ENCODE peak calls at places on chromosomes 16 and 17, in five cellular contexts. C is H1, D is GM12878, E is K562, V is HepG2. U is an unnamed sample.

GRCh38 chr17:58270476-58271290 is 10.1 kb downstream of the MPO start:
- DNase-seq in C (peak; percentile 54), D (no peak), E (peak; percentile 49), V (no peak), U (peak; percentile 64)

GRCh38 chr17:74566132-74566753 is 1.1 kb downstream of the CD300H start:
- DNase-seq in C (peak; percentile 85), D (no peak), E (peak; percentile 52), V (peak; percentile 18), U (peak; percentile 83)

GRCh38 chr16:21727344-21727743 is 63.6 kb downstream of the OTOA start:
- DNase-seq in C (no peak), D (no peak), E (no peak), V (no peak), U (no peak)

GRCh38 chr16:62642677-62643076 is 606.4 kb upstream of the CDH8 start:
- DNase-seq in C (no peak), D (no peak), E (no peak), V (no peak), U (no peak)

GRCh38 chr17:59366773-59367656 is 35.6 kb downstream of the YPEL2 start:
- DNase-seq in C (no peak), D (no peak), E (no peak), V (peak; percentile 98), U (no peak)

GRCh38 chr17:6669479-6670212 is 18.1 kb downstream of the C17orf100 start:
- DNase-seq in C (no peak), D (no peak), E (no peak), V (no peak), U (no peak)

GRCh38 chr17:192666-193425 is 11.4 kb upstream of the DOC2B start:
- DNase-seq in C (no peak), D (no peak), E (no peak), V (no peak), U (no peak)

GRCh38 chr17:36213695-36214094 is 2.8 kb downstream of the CCL4L2 start:
- DNase-seq in C (no peak), D (no peak), E (no peak), V (no peak), U (no peak)

GRCh38 chr16:54288592-54289241 is 2.1 kb upstream of the IRX3 start:
- DNase-seq in C (no peak), D (no peak), E (no peak), V (no peak), U (peak; percentile 14)

GRCh38 chr17:46140645-46141197 is 52.5 kb downstream of the KANSL1 start:
- DNase-seq in C (no peak), D (no peak), E (no peak), V (no peak), U (no peak)

GRCh38 chr16:13254998-13255614 is 353.7 kb downstream of the SHISA9 start:
- DNase-seq in C (no peak), D (peak; percentile 7), E (no peak), V (no peak), U (no peak)

GRCh38 chr16:4298761-4299522 is 16.9 kb upstream of the GLIS2 start:
- DNase-seq in C (peak; percentile 66), D (no peak), E (peak; percentile 66), V (no peak), U (peak; percentile 92)

GRCh38 chr17:1159781-1160180 is 20.0 kb downstream of the ABR start:
- DNase-seq in C (no peak), D (no peak), E (no peak), V (no peak), U (no peak)

GRCh38 chr16:28569011-28569410 is 15.3 kb downstream of the SGF29 start:
- DNase-seq in C (no peak), D (no peak), E (no peak), V (no peak), U (no peak)

GRCh38 chr16:57260294-57260929 is 15.4 kb downstream of the ARL2BP start:
- DNase-seq in C (peak; percentile 60), D (peak; percentile 42), E (peak; percentile 42), V (no peak), U (peak; percentile 79)

GRCh38 chr17:50097455-50097854 is 2.3 kb downstream of the PDK2 start:
- DNase-seq in C (no peak), D (no peak), E (no peak), V (no peak), U (no peak)

GRCh38 chr17:61405686-61406542 is 6.3 kb downstream of the TBX2 start:
- DNase-seq in C (peak; percentile 63), D (no peak), E (no peak), V (no peak), U (peak; percentile 47)

GRCh38 chr17:75763613-75764416 is 1.2 kb downstream of the GALK1 start:
- DNase-seq in C (no peak), D (no peak), E (peak; percentile 56), V (peak; percentile 74), U (no peak)

GRCh38 chr17:51778842-51779241 is 379.7 kb downstream of the CA10 start:
- DNase-seq in C (no peak), D (no peak), E (no peak), V (no peak), U (no peak)

GRCh38 chr16:59305850-59306249 is 571.7 kb upstream of the GOT2 start:
- DNase-seq in C (no peak), D (no peak), E (no peak), V (no peak), U (no peak)

GRCh38 chr17:82240506-82241182 is 11.8 kb downstream of the SLC16A3 start:
- DNase-seq in C (no peak), D (no peak), E (no peak), V (no peak), U (no peak)
- TF ChIP-seq CREB1 in C (no peak), D (no peak), E (no peak), V (no peak), U (no peak)

DNA sequence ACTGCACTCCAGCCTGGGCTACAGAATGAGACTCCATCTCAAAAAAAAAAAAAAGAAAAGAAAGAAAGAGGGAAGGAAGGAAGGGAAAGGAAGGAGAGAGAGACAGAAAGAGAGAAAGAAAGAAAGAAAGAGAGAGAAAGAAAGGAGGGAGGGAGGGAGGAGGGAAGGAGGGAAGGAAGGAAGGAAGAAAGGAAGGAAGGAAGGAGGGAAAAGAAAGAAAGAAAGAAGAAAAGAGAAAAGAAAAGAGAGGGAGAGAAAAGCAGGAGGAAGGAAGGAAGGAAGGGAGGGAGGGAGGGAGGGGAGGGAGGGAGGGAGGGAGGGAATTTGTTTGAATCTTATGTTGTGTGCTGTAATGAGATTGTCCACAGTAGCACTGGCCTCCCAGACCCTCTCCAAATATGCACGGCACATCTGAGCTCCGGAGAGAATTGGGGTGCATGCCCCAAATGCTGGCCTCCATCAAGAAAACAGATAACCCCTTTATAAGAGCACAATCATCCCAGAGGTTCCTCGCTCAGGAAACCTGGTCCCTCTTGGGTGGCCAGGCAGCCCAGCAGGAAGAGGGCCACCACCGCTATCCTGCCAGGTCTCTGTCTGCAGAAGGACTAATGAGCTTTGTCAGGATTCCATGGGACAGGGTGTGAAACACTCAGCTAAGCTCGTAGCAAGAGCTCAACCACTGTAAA is 8.8 kb upstream of the EIF1 start:
- DNase-seq in C (no peak), D (no peak), E (no peak), V (no peak), U (no peak)
- H3K4me3 ChIP-seq in C (no peak overlapping the region), D (no peak overlapping the region), E (no peak overlapping the region), V (no peak overlapping the region), U (no peak overlapping the region)

DNA sequence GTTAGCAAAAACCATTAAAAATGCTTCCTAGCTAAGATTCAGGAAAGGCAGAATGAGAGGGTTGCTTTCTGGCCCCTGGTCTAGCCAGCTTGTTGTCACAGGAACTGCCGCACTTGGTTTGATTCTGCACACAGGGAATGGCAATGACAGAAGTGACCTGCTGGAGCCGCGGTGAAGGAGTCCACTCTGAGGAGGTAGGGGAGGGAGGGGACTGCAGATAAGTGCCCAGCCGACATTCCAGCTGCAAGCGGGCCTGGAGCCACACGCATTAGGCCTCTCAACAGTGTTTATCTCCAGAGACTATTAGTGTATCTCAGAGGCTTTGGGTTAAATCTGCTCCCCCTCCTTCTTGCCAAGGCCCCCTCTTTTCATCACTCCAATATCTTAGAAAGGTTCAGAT is 38.6 kb downstream of the CDRT15 start:
- DNase-seq in C (no peak), D (no peak), E (no peak), V (no peak), U (peak; percentile 56)
- TF ChIP-seq CREB1 in C (no peak), D (no peak), E (no peak), V (no peak), U (no peak)

GRCh38 chr17:78125976-78126894 is 2.3 kb downstream of the TMC6 start:
- DNase-seq in C (no peak), D (no peak), E (peak; percentile 10), V (no peak), U (no peak)
- H3K4me3 ChIP-seq in C (no peak overlapping the region), D (peak overlapping the region; percentile 94), E (peak overlapping the region; percentile 98), V (peak overlapping the region; percentile 67), U (peak overlapping the region; percentile 95)

DNA sequence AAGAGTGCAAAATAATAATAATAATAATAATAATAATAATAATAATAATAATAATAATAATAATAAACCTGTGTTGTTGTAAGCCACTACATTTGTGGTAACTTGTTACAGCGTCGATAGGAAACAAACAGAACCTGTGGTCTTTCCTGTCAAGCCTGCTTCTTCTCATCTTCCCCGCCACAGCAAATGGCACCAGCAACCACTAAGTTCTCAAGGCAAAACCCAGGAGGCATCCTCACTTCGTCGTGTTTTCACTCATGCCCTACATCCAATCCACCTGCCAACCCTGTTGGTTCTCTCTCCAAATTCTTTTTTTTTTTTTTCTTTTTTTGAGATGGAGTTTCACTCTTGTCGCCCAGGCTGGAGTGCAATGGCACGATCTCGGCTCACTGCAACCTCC is 34.2 kb downstream of the ITGAE start:
- DNase-seq in C (no peak), D (no peak), E (no peak), V (no peak), U (no peak)
- TF ChIP-seq CREB1 in C (no peak), D (no peak), E (no peak), V (no peak), U (no peak)

GRCh38 chr17:30323262-30323894 is 10.5 kb downstream of the TMIGD1 start:
- DNase-seq in C (no peak), D (no peak), E (no peak), V (no peak), U (no peak)
- H3K4me3 ChIP-seq in C (no peak overlapping the region), D (no peak overlapping the region), E (no peak overlapping the region), V (no peak overlapping the region), U (no peak overlapping the region)

GRCh38 chr17:18185832-18186231 is 2.2 kb downstream of the ALKBH5 start:
- DNase-seq in C (no peak), D (no peak), E (no peak), V (no peak), U (no peak)
- TF ChIP-seq CREB1 in C (no peak), D (peak; percentile 10), E (no peak), V (no peak), U (no peak)

U was measured in GM23338.